ENCODE peak calls at places on chromosomes 7 and 10, in four cellular contexts. One of them, this sample, is unnamed.

GRCh38 chr10:122531261-122531660 is 29.3 kb upstream of the DMBT1 start:
- DNase-seq in GM12878: no peak
- DNase-seq in NB4: no peak
- DNase-seq in K562: no peak
- DNase-seq in this sample: no peak

GRCh38 chr7:2412587-2413201 is 9.3 kb downstream of the CHST12 start:
- DNase-seq in GM12878: no peak
- DNase-seq in NB4: no peak
- DNase-seq in K562: no peak
- DNase-seq in this sample: no peak

GRCh38 chr7:134088199-134088598 is 38.9 kb upstream of the LRGUK start:
- DNase-seq in GM12878: no peak
- DNase-seq in NB4: no peak
- DNase-seq in K562: no peak
- DNase-seq in this sample: no peak

GRCh38 chr7:7857143-7857583 is 111.4 kb upstream of the GLCCI1 start:
- DNase-seq in GM12878: no peak
- DNase-seq in NB4: peak; percentile 77
- DNase-seq in K562: no peak
- DNase-seq in this sample: no peak

GRCh38 chr10:43299579-43299978 is 32.7 kb upstream of the RASGEF1A start:
- DNase-seq in GM12878: no peak
- DNase-seq in NB4: no peak
- DNase-seq in K562: no peak
- DNase-seq in this sample: no peak

GRCh38 chr7:26375604-26376207 is 84.0 kb downstream of the SNX10 start:
- DNase-seq in GM12878: no peak
- DNase-seq in NB4: peak; percentile 66
- DNase-seq in K562: no peak
- DNase-seq in this sample: no peak

GRCh38 chr10:130411496-130412070 is 275.4 kb downstream of the GLRX3 start:
- DNase-seq in GM12878: no peak
- DNase-seq in NB4: no peak
- DNase-seq in K562: no peak
- DNase-seq in this sample: no peak

GRCh38 chr7:38129162-38129561 is 48.9 kb upstream of the STARD3NL start:
- DNase-seq in GM12878: no peak
- DNase-seq in NB4: no peak
- DNase-seq in K562: no peak
- DNase-seq in this sample: no peak

GRCh38 chr7:38831262-38831661 is 77.7 kb downstream of the VPS41 start:
- DNase-seq in GM12878: no peak
- DNase-seq in NB4: no peak
- DNase-seq in K562: no peak
- DNase-seq in this sample: no peak

GRCh38 chr10:95327367-95327766 is 36.6 kb upstream of the PDLIM1 start:
- DNase-seq in GM12878: no peak
- DNase-seq in NB4: no peak
- DNase-seq in K562: no peak
- DNase-seq in this sample: no peak

GRCh38 chr7:20330176-20330796 is 414 bp upstream of the ITGB8 start:
- DNase-seq in GM12878: no peak
- DNase-seq in NB4: peak; percentile 75
- DNase-seq in K562: peak; percentile 44
- DNase-seq in this sample: peak; percentile 71

GRCh38 chr10:77673086-77673485 is 35.5 kb upstream of the KCNMA1 start:
- DNase-seq in GM12878: no peak
- DNase-seq in NB4: no peak
- DNase-seq in K562: no peak
- DNase-seq in this sample: no peak

GRCh38 chr7:33459340-33459751 is 330.0 kb downstream of the BBS9 start:
- DNase-seq in GM12878: no peak
- DNase-seq in NB4: peak; percentile 43
- DNase-seq in K562: no peak
- DNase-seq in this sample: peak; percentile 65

GRCh38 chr7:151058766-151059361 is 525 bp upstream of the SLC4A2 start:
- DNase-seq in GM12878: no peak
- DNase-seq in NB4: peak; percentile 48
- DNase-seq in K562: no peak
- DNase-seq in this sample: no peak

GRCh38 chr10:48671914-48672595 is 12.6 kb upstream of the WDFY4 start:
- DNase-seq in GM12878: peak; percentile 81
- DNase-seq in NB4: no peak
- DNase-seq in K562: no peak
- DNase-seq in this sample: no peak

GRCh38 chr7:1678571-1679325 is 8.7 kb downstream of the ELFN1 start:
- DNase-seq in GM12878: no peak
- DNase-seq in NB4: no peak
- DNase-seq in K562: no peak
- DNase-seq in this sample: no peak

GRCh38 chr10:78053201-78053868 is 19.7 kb downstream of the RPS24 start:
- DNase-seq in GM12878: no peak
- DNase-seq in NB4: no peak
- DNase-seq in K562: no peak
- DNase-seq in this sample: no peak

GRCh38 chr10:72338180-72338579 is 16.5 kb downstream of the DNAJB12 start:
- DNase-seq in GM12878: no peak
- DNase-seq in NB4: no peak
- DNase-seq in K562: no peak
- DNase-seq in this sample: no peak

GRCh38 chr7:82593780-82594179 is 150.2 kb upstream of the CACNA2D1 start:
- DNase-seq in GM12878: no peak
- DNase-seq in NB4: no peak
- DNase-seq in K562: no peak
- DNase-seq in this sample: no peak

GRCh38 chr10:75168275-75168674 is 42.3 kb upstream of the VDAC2 start:
- DNase-seq in GM12878: no peak
- DNase-seq in NB4: no peak
- DNase-seq in K562: no peak
- DNase-seq in this sample: no peak

GRCh38 chr10:75166623-75166972 is 44.0 kb upstream of the VDAC2 start:
- DNase-seq in GM12878: no peak
- DNase-seq in NB4: no peak
- DNase-seq in K562: no peak
- DNase-seq in this sample: no peak

GRCh38 chr10:75170215-75170614 is 40.4 kb upstream of the VDAC2 start:
- DNase-seq in GM12878: no peak
- DNase-seq in NB4: no peak
- DNase-seq in K562: no peak
- DNase-seq in this sample: no peak

DNA sequence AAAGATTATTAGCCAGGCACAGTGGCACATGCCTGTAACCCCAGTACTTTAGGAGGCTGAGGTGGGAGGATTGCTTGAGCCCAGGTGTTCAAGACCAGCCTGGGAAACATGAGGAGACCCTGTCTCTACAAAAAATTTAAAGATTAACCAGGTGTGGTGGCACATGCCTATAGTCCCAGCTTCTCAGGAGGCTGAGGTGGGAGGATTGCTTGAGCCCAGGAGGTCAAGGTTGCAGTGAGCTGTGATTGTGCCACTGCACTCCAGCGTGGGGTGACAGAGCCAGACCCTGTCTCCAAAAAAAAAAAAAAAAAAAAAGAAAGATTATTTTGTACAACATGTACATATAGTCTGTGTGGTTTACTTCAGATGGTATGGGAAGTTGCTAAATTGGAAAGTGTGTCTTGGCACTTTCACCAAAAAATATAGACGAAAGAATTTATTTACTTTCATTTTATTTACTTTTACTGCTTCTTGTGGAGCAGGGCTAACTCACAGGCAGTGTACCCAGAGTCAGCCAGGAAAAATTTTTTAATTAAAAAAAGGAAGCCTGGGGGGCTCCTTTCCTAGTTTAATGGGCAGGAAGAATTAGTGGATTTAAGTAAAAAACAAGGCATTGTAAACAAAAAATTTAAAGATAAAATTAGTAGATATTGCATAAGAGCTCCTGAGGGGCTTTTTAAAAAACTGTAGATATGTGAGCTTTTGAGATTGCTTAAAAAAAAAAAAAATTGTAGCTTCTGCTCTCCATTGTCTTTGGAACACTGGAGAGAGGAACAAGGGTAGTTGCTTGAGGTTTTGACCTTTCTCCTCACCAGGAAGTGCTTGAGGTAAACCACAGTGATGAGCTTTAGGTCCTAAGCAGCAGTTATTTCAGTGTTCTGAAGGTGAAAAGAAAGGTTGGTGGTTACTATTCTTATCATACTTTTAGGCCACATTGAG is 44.6 kb upstream of the VDAC2 start:
- DNase-seq in GM12878: peak; percentile 62
- DNase-seq in NB4: peak; percentile 91
- DNase-seq in K562: no peak
- DNase-seq in this sample: no peak
- TF ChIP-seq MYC in GM12878: no peak
- TF ChIP-seq MYC in NB4: no peak
- TF ChIP-seq MYC in K562: no peak
- TF ChIP-seq MYC in this sample: no peak

DNA sequence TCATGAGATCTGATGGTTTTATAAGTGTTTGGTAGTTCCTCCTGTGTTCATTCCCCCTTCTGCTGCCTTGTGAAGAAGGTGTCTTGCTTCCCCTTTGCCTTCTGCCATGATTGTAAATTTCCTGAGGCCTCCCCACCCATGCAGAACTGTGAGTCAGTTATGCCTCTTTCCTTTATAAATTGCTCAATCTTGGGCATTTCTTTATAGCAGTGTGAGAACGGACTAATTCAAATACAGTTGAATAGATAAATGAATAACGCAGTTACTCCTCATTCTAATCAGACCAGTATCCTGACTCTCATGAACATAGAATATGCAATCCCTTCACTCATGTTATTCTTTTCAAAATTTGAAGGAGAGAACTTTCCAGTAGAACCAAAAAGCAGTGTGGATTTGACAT is 375.0 kb upstream of the FZD8 start:
- DNase-seq in GM12878: no peak
- DNase-seq in NB4: no peak
- DNase-seq in K562: no peak
- DNase-seq in this sample: no peak
- H3K4me3 ChIP-seq in GM12878: no peak overlapping the region
- H3K4me3 ChIP-seq in NB4: no peak overlapping the region
- H3K4me3 ChIP-seq in K562: no peak overlapping the region
- H3K4me3 ChIP-seq in this sample: no peak overlapping the region

GRCh38 chr10:27745380-27745718 is 270 bp downstream of the MKX start:
- DNase-seq in GM12878: no peak
- DNase-seq in NB4: no peak
- DNase-seq in K562: no peak
- DNase-seq in this sample: no peak

GRCh38 chr10:27745719-27746363 is at the start of gene MKX:
- DNase-seq in GM12878: no peak
- DNase-seq in NB4: no peak
- DNase-seq in K562: no peak
- DNase-seq in this sample: peak; percentile 31

GRCh38 chr10:27746364-27747095 is 911 bp upstream of the MKX start:
- DNase-seq in GM12878: no peak
- DNase-seq in NB4: no peak
- DNase-seq in K562: no peak
- DNase-seq in this sample: peak; percentile 15

GRCh38 chr10:27748586-27748985 is 3.0 kb upstream of the MKX start:
- DNase-seq in GM12878: no peak
- DNase-seq in NB4: no peak
- DNase-seq in K562: no peak
- DNase-seq in this sample: no peak

DNA sequence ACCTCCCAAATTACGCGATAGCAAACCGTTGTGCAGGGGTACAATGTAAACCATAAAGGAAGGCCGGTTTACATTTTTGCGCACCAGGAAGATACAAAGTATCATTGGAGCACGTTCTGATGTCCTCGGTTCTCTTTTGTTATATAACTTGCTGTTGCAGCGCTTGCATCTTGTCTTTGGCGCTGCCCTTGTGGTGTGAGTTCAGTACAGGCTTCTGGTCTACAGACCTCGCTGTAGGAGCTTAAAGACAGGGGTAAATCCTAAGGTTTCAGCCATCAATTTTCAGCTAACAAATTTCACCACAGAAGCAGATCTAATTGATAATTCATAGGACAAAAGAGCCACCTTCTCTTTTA is 1.5 kb upstream of the MKX start:
- DNase-seq in GM12878: no peak
- DNase-seq in NB4: no peak
- DNase-seq in K562: no peak
- DNase-seq in this sample: peak; percentile 14
- TF ChIP-seq MYC in GM12878: no peak
- TF ChIP-seq MYC in NB4: no peak
- TF ChIP-seq MYC in K562: no peak
- TF ChIP-seq MYC in this sample: no peak

GRCh38 chr7:22452142-22452763 is 47.7 kb downstream of the STEAP1B start:
- DNase-seq in GM12878: no peak
- DNase-seq in NB4: peak; percentile 66
- DNase-seq in K562: peak; percentile 67
- DNase-seq in this sample: peak; percentile 31
- H3K4me3 ChIP-seq in GM12878: no peak overlapping the region
- H3K4me3 ChIP-seq in NB4: no peak overlapping the region
- H3K4me3 ChIP-seq in K562: no peak overlapping the region
- H3K4me3 ChIP-seq in this sample: peak overlapping the region; percentile 21

GRCh38 chr10:62437696-62438095 is 63.5 kb downstream of the ZNF365 start:
- DNase-seq in GM12878: no peak
- DNase-seq in NB4: peak; percentile 76
- DNase-seq in K562: peak; percentile 61
- DNase-seq in this sample: peak; percentile 40
- TF ChIP-seq MYC in GM12878: no peak
- TF ChIP-seq MYC in NB4: no peak
- TF ChIP-seq MYC in K562: no peak
- TF ChIP-seq MYC in this sample: no peak

DNA sequence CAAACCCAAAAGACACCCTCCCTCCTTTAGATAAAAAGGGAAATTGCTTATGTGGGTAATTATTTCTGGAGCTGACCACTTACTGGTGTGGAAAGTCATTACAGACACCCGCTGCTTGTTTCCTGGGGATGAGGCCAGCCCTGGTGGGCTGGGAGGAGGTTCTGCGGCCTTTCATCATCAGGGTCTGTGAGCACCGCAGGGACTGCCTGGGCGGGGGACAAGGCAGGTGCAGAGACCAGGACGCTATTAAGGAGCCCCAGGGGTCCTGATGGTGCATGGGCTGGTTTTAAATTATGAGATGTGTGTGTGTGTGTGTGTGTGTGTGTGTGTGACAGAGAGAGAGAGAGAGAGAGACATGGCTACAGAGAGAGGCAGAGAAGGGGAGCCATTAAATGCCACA is 171.2 kb downstream of the DNAJB6 start:
- DNase-seq in GM12878: no peak
- DNase-seq in NB4: peak; percentile 96
- DNase-seq in K562: no peak
- DNase-seq in this sample: no peak
- H3K4me3 ChIP-seq in GM12878: no peak overlapping the region
- H3K4me3 ChIP-seq in NB4: no peak overlapping the region
- H3K4me3 ChIP-seq in K562: no peak overlapping the region
- H3K4me3 ChIP-seq in this sample: no peak overlapping the region

GRCh38 chr7:74401137-74401859 is 52.4 kb upstream of the GTF2IRD1 start:
- DNase-seq in GM12878: no peak
- DNase-seq in NB4: peak; percentile 78
- DNase-seq in K562: peak; percentile 89
- DNase-seq in this sample: peak; percentile 72
- TF ChIP-seq MYC in GM12878: no peak
- TF ChIP-seq MYC in NB4: peak; percentile 42
- TF ChIP-seq MYC in K562: no peak
- TF ChIP-seq MYC in this sample: no peak